ENCODE peak calls at places on chromosomes 1 and 21, in nine cellular contexts. O is K562, L is A549, J is Panc1, I is HL-60, B is GM12878, T is HCT116, S is SK-N-SH, K is HepG2. U is an unnamed sample.
A peak's percentile ranks its signal among the peaks of the same experiment; 100 is the strongest.

GRCh38 chr1:195019385-195019784 is 1588.9 kb downstream of the KCNT2 start:
- DNase-seq in O (no peak), L (no peak), J (no peak), I (no peak), B (no peak), T (peak; percentile 18), S (no peak), K (no peak), U (no peak)

GRCh38 chr1:244207935-244208244 is 156.8 kb downstream of the ZBTB18 start:
- DNase-seq in O (no peak), L (no peak), J (no peak), I (no peak), B (no peak), T (no peak), S (no peak), K (peak; percentile 75), U (no peak)

GRCh38 chr1:12132078-12132477 is 34.7 kb upstream of the TNFRSF1B start:
- DNase-seq in O (no peak), L (no peak), J (peak; percentile 94), I (no peak), B (no peak), T (no peak), S (no peak), K (no peak), U (no peak)

GRCh38 chr1:179264506-179264905 is 29.1 kb upstream of the SOAT1 start:
- DNase-seq in O (no peak), L (no peak), J (no peak), I (no peak), B (no peak), T (no peak), S (no peak), K (no peak), U (no peak)

GRCh38 chr1:226640288-226640687 is 91.7 kb downstream of the STUM start:
- DNase-seq in O (no peak), L (no peak), J (no peak), I (no peak), B (no peak), T (no peak), S (no peak), K (no peak), U (no peak)

GRCh38 chr1:39404876-39405275 is 86.6 kb upstream of the BMP8A start:
- DNase-seq in O (no peak), L (no peak), J (no peak), I (no peak), B (no peak), T (no peak), S (no peak), K (no peak), U (no peak)

GRCh38 chr1:230919201-230919600 is 50.9 kb upstream of the C1orf198 start:
- DNase-seq in O (no peak), L (no peak), J (no peak), I (no peak), B (no peak), T (no peak), S (no peak), K (no peak), U (no peak)

GRCh38 chr21:42525676-42526378 is 12.2 kb downstream of the SLC37A1 start:
- DNase-seq in O (no peak), L (no peak), J (no peak), I (no peak), B (no peak), T (no peak), S (no peak), K (no peak), U (no peak)

GRCh38 chr1:234093107-234093506 is 188.6 kb downstream of the SLC35F3 start:
- DNase-seq in O (no peak), L (no peak), J (no peak), I (no peak), B (no peak), T (no peak), S (no peak), K (no peak), U (no peak)

GRCh38 chr1:22760453-22760852 is 49.8 kb downstream of the EPHB2 start:
- DNase-seq in O (no peak), L (no peak), J (no peak), I (no peak), B (no peak), T (no peak), S (no peak), K (no peak), U (no peak)

GRCh38 chr1:178520803-178521202 is 7.9 kb downstream of the TEX35 start:
- DNase-seq in O (no peak), L (no peak), J (no peak), I (no peak), B (no peak), T (no peak), S (no peak), K (no peak), U (no peak)

GRCh38 chr1:23657659-23658275 is 33.8 kb upstream of the RPL11 start:
- DNase-seq in O (peak; percentile 87), L (peak; percentile 60), J (no peak), I (peak; percentile 45), B (no peak), T (peak; percentile 60), S (peak; percentile 79), K (peak; percentile 59), U (peak; percentile 94)

GRCh38 chr1:156664949-156665411 is 12.2 kb downstream of the NES start:
- DNase-seq in O (no peak), L (no peak), J (no peak), I (peak; percentile 26), B (no peak), T (no peak), S (no peak), K (peak; percentile 78), U (peak; percentile 49)

GRCh38 chr1:147600119-147601111 is 59.1 kb downstream of the BCL9 start:
- DNase-seq in O (peak; percentile 20), L (peak; percentile 25), J (no peak), I (no peak), B (no peak), T (no peak), S (no peak), K (peak; percentile 25), U (peak; percentile 23)

GRCh38 chr21:26655466-26655865 is 82.4 kb upstream of the CYYR1 start:
- DNase-seq in O (no peak), L (no peak), J (no peak), I (no peak), B (no peak), T (no peak), S (no peak), K (no peak), U (no peak)
- TF ChIP-seq REST in O (no peak), L (no peak), J (no peak), I (no peak), B (no peak), T (no peak), S (no peak), K (no peak), U (no peak)

GRCh38 chr1:199545780-199546179 is 481.7 kb upstream of the NR5A2 start:
- DNase-seq in O (no peak), L (peak; percentile 3), J (no peak), I (peak; percentile 10), B (no peak), T (peak; percentile 26), S (no peak), K (no peak), U (peak; percentile 41)
- TF ChIP-seq REST in O (no peak), L (no peak), J (no peak), I (no peak), B (no peak), T (no peak), S (no peak), K (no peak), U (no peak)

DNA sequence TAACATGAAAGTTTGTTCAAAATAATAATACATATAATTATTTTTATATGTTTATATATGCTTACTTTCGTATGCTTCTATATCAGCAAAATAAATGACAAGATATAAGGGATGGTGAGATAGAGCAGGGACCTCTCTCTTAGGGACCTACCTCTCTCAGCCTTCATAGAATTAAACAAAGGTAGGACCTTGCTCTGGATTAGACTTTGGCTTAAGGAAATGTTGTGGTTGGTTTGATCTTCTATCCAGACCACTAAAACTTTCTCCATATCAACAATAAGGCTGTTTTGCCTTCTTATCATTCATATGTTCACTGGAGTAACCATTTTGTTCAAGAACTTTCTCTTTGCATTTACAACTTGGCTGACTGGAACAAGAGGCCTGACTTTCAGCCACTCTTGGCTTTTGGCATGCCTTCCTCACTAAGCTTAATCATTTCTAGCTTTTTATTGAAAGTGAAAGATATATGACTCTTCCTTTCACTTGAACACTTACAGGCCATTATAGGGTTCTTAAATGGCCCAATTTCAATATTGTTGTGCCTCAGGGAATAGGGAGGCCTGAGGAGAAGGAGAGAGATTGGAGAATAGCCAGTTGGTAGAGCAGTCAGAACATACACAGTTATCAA is 14.4 kb downstream of the FRRS1 start:
- DNase-seq in O (no peak), L (no peak), J (no peak), I (no peak), B (peak; percentile 73), T (no peak), S (no peak), K (no peak), U (no peak)
- TF ChIP-seq REST in O (no peak), L (no peak), J (no peak), I (no peak), B (no peak), T (no peak), S (no peak), K (no peak), U (no peak)

GRCh38 chr1:93910305-93910704 is 1.1 kb upstream of the GCLM start:
- DNase-seq in O (no peak), L (no peak), J (no peak), I (no peak), B (no peak), T (no peak), S (no peak), K (no peak), U (no peak)
- TF ChIP-seq REST in O (no peak), L (no peak), J (no peak), I (no peak), B (no peak), T (no peak), S (no peak), K (no peak), U (no peak)

GRCh38 chr1:183636334-183636682 is 725 bp upstream of the ARPC5 start:
- DNase-seq in O (peak; percentile 20), L (no peak), J (no peak), I (no peak), B (no peak), T (no peak), S (no peak), K (peak; percentile 61), U (peak; percentile 78)
- TF ChIP-seq REST in O (no peak), L (no peak), J (no peak), I (no peak), B (no peak), T (no peak), S (no peak), K (no peak), U (no peak)

GRCh38 chr1:228151526-228151925 is 1.8 kb downstream of the GJC2 start:
- DNase-seq in O (no peak), L (no peak), J (no peak), I (no peak), B (no peak), T (no peak), S (peak; percentile 14), K (no peak), U (no peak)
- TF ChIP-seq REST in O (no peak), L (no peak), J (no peak), I (no peak), B (no peak), T (no peak), S (no peak), K (no peak), U (no peak)

GRCh38 chr1:221794079-221794670 is 52.3 kb upstream of the DUSP10 start:
- DNase-seq in O (no peak), L (no peak), J (no peak), I (no peak), B (peak; percentile 82), T (no peak), S (no peak), K (no peak), U (no peak)
- TF ChIP-seq REST in O (no peak), L (no peak), J (no peak), I (no peak), B (no peak), T (no peak), S (no peak), K (no peak), U (no peak)

U was measured in GM23338.